ENCODE peak calls at places on chromosomes 5 and 9, in six cellular contexts. V is H1, Q is IMR-90, A is H9, H is mesendoderm, T is neuronal stem cell. S is an unnamed sample. For H3K4me1, the result is how much of the 10 kb centered on the place peaks cover.

GRCh38 chr5:14305045-14305444 is 161.9 kb downstream of the TRIO start:
- DNase-seq in V (no peak), A (no peak), T (no peak), Q (peak), H (no peak), S (peak)

GRCh38 chr9:5459289-5459829 is 9.0 kb downstream of the CD274 start:
- DNase-seq in A (peak), Q (no peak), V (no peak), H (peak), T (no peak), S (peak)

GRCh38 chr9:85172001-85172978 is 502.8 kb downstream of the NTRK2 start:
- DNase-seq in H (peak), V (no peak), T (no peak), A (no peak), Q (no peak), S (no peak)

GRCh38 chr9:114552716-114553115 is 34.9 kb upstream of the ATP6V1G1 start:
- DNase-seq in V (no peak), T (no peak), Q (peak), A (no peak), H (no peak), S (peak)

GRCh38 chr9:127128341-127129072 is 6.1 kb upstream of the ANGPTL2 start:
- DNase-seq in Q (peak), T (no peak), V (no peak), H (no peak), A (no peak), S (no peak)

GRCh38 chr9:96209407-96210031 is 92.5 kb downstream of the HSD17B3 start:
- DNase-seq in V (no peak), H (no peak), Q (peak), A (no peak), T (no peak), S (peak)

GRCh38 chr5:191036-191948 is at the start of gene LRRC14B:
- DNase-seq in Q (no peak), A (no peak), V (no peak), T (no peak), H (no peak), S (no peak)

GRCh38 chr5:148747536-148747906 is 78.9 kb upstream of the ADRB2 start:
- DNase-seq in T (no peak), Q (no peak), H (no peak), V (no peak), A (no peak), S (no peak)

GRCh38 chr9:76618762-76619161 is 145.5 kb upstream of the PCA3 start:
- DNase-seq in A (no peak), H (no peak), Q (peak), T (no peak), V (no peak), S (no peak)

GRCh38 chr9:110799396-110799795 is 130.8 kb downstream of the MUSK start:
- DNase-seq in T (no peak), H (no peak), A (no peak), V (no peak), Q (peak), S (no peak)

GRCh38 chr9:131421691-131422090 is 27.8 kb downstream of the PRRC2B start:
- DNase-seq in V (no peak), H (no peak), A (no peak), Q (no peak), T (no peak), S (no peak)

GRCh38 chr5:132064140-132064539 is 3.7 kb downstream of the IL3 start:
- DNase-seq in T (no peak), V (no peak), Q (no peak), A (no peak), H (no peak), S (no peak)

GRCh38 chr9:18296702-18297531 is 177.0 kb upstream of the ADAMTSL1 start:
- DNase-seq in A (no peak), Q (peak), H (peak), T (no peak), V (no peak), S (no peak)

GRCh38 chr5:154937186-154937717 is 759 bp downstream of the GEMIN5 start:
- DNase-seq in T (peak), V (no peak), H (no peak), Q (peak), A (no peak), S (peak)

GRCh38 chr5:173800340-173800739 is 87.8 kb upstream of the CPEB4 start:
- DNase-seq in H (no peak), A (no peak), Q (no peak), T (no peak), V (no peak), S (no peak)

GRCh38 chr5:119682372-119682771 is 53.0 kb downstream of the FAM170A start:
- DNase-seq in V (no peak), T (no peak), A (no peak), Q (no peak), H (no peak), S (no peak)

GRCh38 chr5:180799194-180799593 is 3.4 kb downstream of the MGAT1 start:
- DNase-seq in A (peak), T (no peak), V (peak), Q (no peak), H (peak), S (no peak)

GRCh38 chr5:73859696-73860095 is 233.7 kb downstream of the ARHGEF28 start:
- DNase-seq in H (no peak), Q (no peak), T (no peak), V (no peak), A (no peak), S (no peak)

GRCh38 chr5:118590806-118591205 is 397.5 kb downstream of the DTWD2 start:
- DNase-seq in T (no peak), Q (no peak), H (no peak), V (no peak), A (no peak), S (no peak)

GRCh38 chr5:36661446-36662220 is 55.2 kb downstream of the SLC1A3 start:
- DNase-seq in H (no peak), V (no peak), Q (no peak), A (no peak), T (no peak), S (no peak)

GRCh38 chr5:36664762-36665161 is 58.4 kb downstream of the SLC1A3 start:
- DNase-seq in Q (no peak), T (no peak), V (no peak), A (peak), H (peak), S (no peak)

GRCh38 chr5:36660397-36661049 is 54.1 kb downstream of the SLC1A3 start:
- DNase-seq in T (no peak), H (no peak), V (no peak), Q (no peak), A (no peak), S (no peak)

GRCh38 chr5:36659406-36659805 is 53.0 kb downstream of the SLC1A3 start:
- DNase-seq in A (no peak), T (no peak), Q (no peak), V (no peak), H (no peak), S (no peak)

DNA sequence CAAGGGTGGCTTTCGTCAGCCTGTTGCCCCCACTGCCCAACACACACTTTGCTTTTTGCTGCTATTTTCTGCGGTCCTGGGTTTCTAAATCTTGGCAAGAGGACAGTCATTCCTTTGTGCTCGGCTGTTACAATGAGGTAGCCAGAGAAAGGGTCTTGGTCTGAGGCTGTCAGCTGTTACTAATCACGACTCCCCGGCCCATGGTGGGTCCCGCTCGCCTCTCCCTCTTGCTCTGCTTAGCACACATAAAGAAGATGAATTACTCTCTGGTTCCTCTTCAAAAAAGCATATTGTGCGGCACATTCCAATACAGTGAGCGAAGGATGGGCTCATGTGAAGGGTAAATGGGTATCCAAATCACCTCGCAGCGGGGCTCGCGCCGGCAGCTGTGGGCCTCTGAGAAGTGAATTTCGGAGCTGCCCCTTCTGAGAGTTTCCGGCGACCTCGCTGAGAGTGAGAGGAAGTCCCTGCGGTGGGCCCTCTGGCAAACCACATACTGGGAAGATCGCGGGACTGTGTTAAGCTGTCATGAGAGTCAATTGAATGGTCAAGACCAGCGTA is 56.0 kb downstream of the SLC1A3 start:
- DNase-seq in T (no peak), Q (no peak), H (no peak), V (no peak), A (peak), S (no peak)
- H3K4me1 ChIP-seq in T (under half), Q (under half), H (under half), V (under half), A (under half), S (under half)

DNA sequence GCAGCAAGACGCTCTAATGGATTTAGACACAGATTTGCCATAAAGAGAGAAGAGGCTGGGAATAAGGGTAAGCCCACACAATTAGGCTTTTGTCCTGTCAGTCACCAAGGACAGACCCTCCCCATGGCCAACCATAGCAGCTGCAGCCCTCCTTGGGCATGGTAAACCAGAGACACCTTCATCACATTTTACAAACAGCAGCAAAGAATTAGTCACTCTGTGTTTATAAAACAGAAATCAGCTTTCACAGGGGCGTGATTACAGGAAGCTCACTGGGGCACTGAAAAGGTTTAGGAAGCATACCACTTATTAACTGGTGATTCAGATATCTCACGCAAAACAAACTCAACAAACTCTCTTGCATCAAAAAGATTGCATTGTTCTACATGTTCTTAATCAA is 37.3 kb upstream of the ZNF622 start:
- DNase-seq in H (no peak), Q (peak), V (no peak), A (no peak), T (no peak), S (peak)
- H2BK15ac ChIP-seq in H (no peak), Q (no peak), V (no peak), A (no peak), T (no peak), S (no peak)

GRCh38 chr5:59093329-59093728 is 510.5 kb downstream of the RAB3C start:
- DNase-seq in V (no peak), H (no peak), A (no peak), Q (peak), T (no peak), S (no peak)

GRCh38 chr5:59090323-59090722 is 507.4 kb downstream of the RAB3C start:
- DNase-seq in A (no peak), T (no peak), H (no peak), V (no peak), Q (no peak), S (no peak)

GRCh38 chr5:59092758-59093157 is 509.9 kb downstream of the RAB3C start:
- DNase-seq in Q (no peak), A (no peak), H (no peak), V (no peak), T (no peak), S (no peak)

GRCh38 chr5:59089767-59090166 is 506.9 kb downstream of the RAB3C start:
- DNase-seq in Q (no peak), V (no peak), H (no peak), A (no peak), T (no peak), S (no peak)

DNA sequence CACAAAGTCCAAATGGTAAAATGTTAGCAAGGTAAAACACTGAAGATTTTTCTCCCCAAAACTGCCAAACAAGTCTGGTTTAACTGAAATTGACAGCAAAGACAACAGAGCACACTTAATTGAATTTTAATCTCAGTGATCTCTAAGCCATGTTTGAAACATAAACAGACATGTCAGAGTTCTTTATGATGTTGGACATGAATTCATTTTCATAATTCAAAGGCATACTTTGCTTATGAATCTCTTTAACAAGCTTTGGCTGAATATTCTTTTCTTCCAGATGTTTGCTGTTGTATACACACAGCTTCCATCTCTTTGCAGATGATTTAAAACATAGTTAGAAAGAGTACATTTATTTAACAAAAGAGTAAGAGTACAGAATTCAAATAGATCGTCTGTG is 509.1 kb downstream of the RAB3C start:
- DNase-seq in H (no peak), T (no peak), V (no peak), Q (no peak), A (no peak), S (no peak)
- H3K4me1 ChIP-seq in H (under half), T (under half), V (under half), Q (under half), A (under half), S (under half)

GRCh38 chr5:152599096-152599495 is 194.0 kb upstream of the NMUR2 start:
- DNase-seq in A (no peak), H (no peak), T (no peak), Q (no peak), V (no peak), S (no peak)
- H2BK15ac ChIP-seq in A (no peak), H (no peak), T (no peak), Q (no peak), V (no peak), S (no peak)

GRCh38 chr5:151072234-151073025 is 8.4 kb downstream of the TNIP1 start:
- DNase-seq in A (no peak), V (no peak), T (no peak), H (peak), Q (peak), S (peak)
- H3K4me1 ChIP-seq in A (under half), V (under half), T (under half), H (under half), Q (under half), S (half or more)

GRCh38 chr9:93247099-93247865 is 63.3 kb downstream of the WNK2 start:
- DNase-seq in V (no peak), H (no peak), A (no peak), Q (no peak), T (no peak), S (no peak)

GRCh38 chr9:93245437-93245970 is 61.6 kb downstream of the WNK2 start:
- DNase-seq in T (no peak), A (no peak), V (no peak), H (no peak), Q (no peak), S (no peak)

GRCh38 chr9:93244510-93245436 is 60.8 kb downstream of the WNK2 start:
- DNase-seq in Q (no peak), T (no peak), V (no peak), A (no peak), H (no peak), S (no peak)

GRCh38 chr9:93246526-93246925 is 62.6 kb downstream of the WNK2 start:
- DNase-seq in A (no peak), Q (no peak), T (no peak), H (no peak), V (no peak), S (no peak)

DNA sequence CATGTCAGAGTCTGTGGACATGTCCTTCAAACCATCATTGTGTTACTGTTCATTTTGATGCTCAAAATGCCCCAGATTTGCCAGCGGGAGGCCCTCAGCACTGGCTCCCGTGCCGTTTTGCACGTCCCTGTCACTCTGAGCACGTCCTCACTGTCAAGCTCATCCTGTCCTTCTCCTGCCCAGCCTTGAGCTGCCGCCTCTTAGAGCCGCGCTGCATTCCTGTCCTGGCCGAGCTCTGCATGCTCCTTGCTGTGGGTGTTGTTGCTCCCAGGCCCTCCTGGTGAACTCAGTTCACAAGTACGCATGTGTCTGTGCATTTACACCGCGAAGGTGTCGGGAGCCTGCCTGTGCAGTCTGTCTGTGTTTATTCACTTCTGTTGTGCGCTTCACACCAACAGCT is 62.2 kb downstream of the WNK2 start:
- DNase-seq in V (no peak), A (no peak), Q (no peak), H (no peak), T (no peak), S (no peak)
- H2BK15ac ChIP-seq in V (no peak), A (no peak), Q (no peak), H (no peak), T (no peak), S (no peak)

GRCh38 chr5:176644878-176645670 is 2.2 kb upstream of the TSPAN17 start:
- DNase-seq in H (no peak), T (no peak), Q (no peak), V (no peak), A (no peak), S (no peak)

GRCh38 chr5:176642675-176643490 is 4.4 kb upstream of the TSPAN17 start:
- DNase-seq in Q (no peak), H (no peak), V (no peak), A (peak), T (no peak), S (no peak)

GRCh38 chr5:176646049-176646706 is 1.1 kb upstream of the TSPAN17 start:
- DNase-seq in V (no peak), T (no peak), H (no peak), A (no peak), Q (no peak), S (no peak)

GRCh38 chr5:176643491-176644219 is 3.6 kb upstream of the TSPAN17 start:
- DNase-seq in A (no peak), T (no peak), H (no peak), Q (no peak), V (no peak), S (no peak)

DNA sequence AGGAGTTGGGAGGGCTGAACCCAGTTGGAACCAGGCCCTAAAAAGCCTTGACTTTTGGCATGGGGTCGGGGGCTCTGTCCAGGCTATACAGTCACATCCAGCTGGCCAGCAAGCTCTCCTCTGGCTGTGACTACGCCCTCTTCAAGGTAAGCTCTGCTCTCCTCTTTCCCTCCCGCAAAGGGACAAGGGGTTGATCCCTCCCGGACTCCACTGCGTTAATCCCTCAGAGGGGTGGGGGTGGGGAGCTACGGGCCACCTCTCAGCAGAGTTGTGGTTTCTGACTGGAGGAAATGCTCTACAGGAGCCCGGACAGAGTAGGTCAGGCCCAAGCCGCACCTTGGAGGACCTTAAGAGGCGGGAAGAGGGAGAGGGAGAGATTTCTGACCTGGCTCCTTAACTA is 3.0 kb upstream of the TSPAN17 start:
- DNase-seq in H (no peak), V (no peak), Q (no peak), T (no peak), A (no peak), S (no peak)
- H3K4me1 ChIP-seq in H (under half), V (under half), Q (under half), T (under half), A (under half), S (under half)

GRCh38 chr5:2335156-2335555 is 416.3 kb downstream of the IRX2 start:
- DNase-seq in A (no peak), T (no peak), V (no peak), Q (no peak), H (no peak), S (no peak)
- H2BK15ac ChIP-seq in A (no peak), T (no peak), V (no peak), Q (no peak), H (no peak), S (no peak)

GRCh38 chr5:151100690-151101089 is 19.9 kb upstream of the TNIP1 start:
- DNase-seq in V (no peak), H (no peak), Q (no peak), A (no peak), T (no peak), S (no peak)

GRCh38 chr5:151101746-151102145 is 20.9 kb upstream of the TNIP1 start:
- DNase-seq in T (no peak), H (no peak), A (no peak), V (no peak), Q (no peak), S (no peak)

GRCh38 chr5:151098185-151098813 is 17.5 kb upstream of the TNIP1 start:
- DNase-seq in Q (no peak), A (no peak), T (no peak), H (no peak), V (no peak), S (no peak)

GRCh38 chr5:151104795-151105194 is 24.0 kb upstream of the TNIP1 start:
- DNase-seq in T (no peak), Q (peak), H (no peak), A (no peak), V (no peak), S (peak)

GRCh38 chr5:151101151-151101550 is 20.3 kb upstream of the TNIP1 start:
- DNase-seq in H (no peak), T (no peak), V (no peak), A (no peak), Q (no peak), S (no peak)
- H3K4me1 ChIP-seq in H (under half), T (under half), V (under half), A (under half), Q (under half), S (under half)

S was measured in mesenchymal stem cell.